ENCODE peak calls at places on chromosomes 11 and 22, in four cellular contexts. One of them, this sample, is unnamed.

GRCh38 chr22:35154937-35155387 is 89.0 kb downstream of the ISX start:
- DNase-seq in K562: peak
- DNase-seq in Panc1: peak
- DNase-seq in HepG2: peak
- DNase-seq in this sample: peak

GRCh38 chr22:28885939-28886338 is 2.6 kb downstream of the ZNRF3 start:
- DNase-seq in K562: no peak
- DNase-seq in Panc1: no peak
- DNase-seq in HepG2: peak
- DNase-seq in this sample: no peak

GRCh38 chr22:44086759-44087158 is 62.7 kb downstream of the PARVB start:
- DNase-seq in K562: no peak
- DNase-seq in Panc1: no peak
- DNase-seq in HepG2: no peak
- DNase-seq in this sample: no peak

GRCh38 chr11:2134022-2135010 is 4.9 kb downstream of the IGF2 start:
- DNase-seq in K562: no peak
- DNase-seq in Panc1: no peak
- DNase-seq in HepG2: no peak
- DNase-seq in this sample: no peak

GRCh38 chr11:71365626-71366025 is 82.6 kb downstream of the DHCR7 start:
- DNase-seq in K562: no peak
- DNase-seq in Panc1: no peak
- DNase-seq in HepG2: no peak
- DNase-seq in this sample: no peak

GRCh38 chr11:114135737-114136151 is 76.2 kb downstream of the ZBTB16 start:
- DNase-seq in K562: no peak
- DNase-seq in Panc1: no peak
- DNase-seq in HepG2: no peak
- DNase-seq in this sample: no peak

GRCh38 chr22:48885271-48885918 is 942.3 kb downstream of the BRD1 start:
- DNase-seq in K562: no peak
- DNase-seq in Panc1: no peak
- DNase-seq in HepG2: no peak
- DNase-seq in this sample: no peak

GRCh38 chr11:96012086-96012824 is 88.3 kb upstream of the MTMR2 start:
- DNase-seq in K562: no peak
- DNase-seq in Panc1: peak
- DNase-seq in HepG2: peak
- DNase-seq in this sample: peak

GRCh38 chr11:36409152-36409713 is 100.8 kb downstream of the TRAF6 start:
- DNase-seq in K562: no peak
- DNase-seq in Panc1: no peak
- DNase-seq in HepG2: no peak
- DNase-seq in this sample: no peak

GRCh38 chr11:72787262-72788104 is 6.4 kb downstream of the STARD10 start:
- DNase-seq in K562: peak
- DNase-seq in Panc1: no peak
- DNase-seq in HepG2: peak
- DNase-seq in this sample: no peak

GRCh38 chr11:35043933-35044332 is 95.0 kb upstream of the CD44 start:
- DNase-seq in K562: no peak
- DNase-seq in Panc1: no peak
- DNase-seq in HepG2: no peak
- DNase-seq in this sample: no peak

GRCh38 chr11:127003260-127003981 is 2.9 kb upstream of the KIRREL3 start:
- DNase-seq in K562: peak
- DNase-seq in Panc1: no peak
- DNase-seq in HepG2: no peak
- DNase-seq in this sample: no peak

GRCh38 chr11:35005156-35005780 is 88.8 kb downstream of the PDHX start:
- DNase-seq in K562: no peak
- DNase-seq in Panc1: no peak
- DNase-seq in HepG2: no peak
- DNase-seq in this sample: no peak

GRCh38 chr11:124776865-124777645 is 15.0 kb upstream of the ESAM start:
- DNase-seq in K562: no peak
- DNase-seq in Panc1: no peak
- DNase-seq in HepG2: no peak
- DNase-seq in this sample: no peak

GRCh38 chr11:77406396-77406795 is 67.5 kb downstream of the PAK1 start:
- DNase-seq in K562: no peak
- DNase-seq in Panc1: no peak
- DNase-seq in HepG2: no peak
- DNase-seq in this sample: no peak

DNA sequence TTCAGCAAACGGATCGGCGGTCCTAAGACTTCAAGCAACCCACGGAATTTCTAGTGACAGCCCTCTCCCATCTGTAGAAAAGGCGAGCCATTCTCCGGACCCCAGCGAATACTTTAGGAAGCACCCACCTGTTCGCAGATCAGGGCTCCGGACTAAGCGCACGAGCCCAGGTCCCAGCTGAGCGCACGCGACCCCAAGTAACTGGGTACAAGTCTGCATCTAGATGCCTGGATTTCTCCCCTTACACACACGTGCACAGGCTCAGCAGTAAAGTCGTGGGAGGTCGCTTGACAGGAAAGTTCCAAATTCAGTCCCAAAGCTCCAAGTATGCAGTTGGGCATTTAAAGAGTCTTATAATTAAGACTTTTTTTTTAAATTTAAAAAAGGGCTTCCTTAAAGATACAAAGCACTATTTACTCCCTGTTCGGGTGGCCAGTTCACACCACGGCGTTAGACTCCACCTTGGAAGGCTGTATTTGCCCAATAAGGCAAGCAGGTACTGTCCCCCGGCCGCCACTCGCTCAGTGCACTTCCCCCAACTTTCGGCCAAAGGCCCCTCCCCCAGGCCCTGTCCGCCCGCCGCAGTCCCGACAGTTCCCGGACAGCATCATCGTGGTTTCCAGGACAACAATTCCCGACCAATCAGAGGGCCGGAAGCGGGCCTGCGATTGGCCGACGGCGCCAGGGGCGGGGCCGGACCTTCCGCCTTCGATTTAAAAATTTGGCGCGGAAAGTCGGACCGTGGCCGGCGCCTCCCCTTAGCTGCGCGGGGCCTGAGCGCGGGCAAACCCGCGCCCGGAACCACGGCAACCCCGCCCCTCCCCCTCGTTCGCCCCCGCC is at the start of gene E2F8:
- DNase-seq in K562: peak
- DNase-seq in Panc1: peak
- DNase-seq in HepG2: peak
- DNase-seq in this sample: peak
- TF ChIP-seq TCF7L2 in K562: no peak
- TF ChIP-seq TCF7L2 in Panc1: no peak
- TF ChIP-seq TCF7L2 in HepG2: no peak
- TF ChIP-seq TCF7L2 in this sample: no peak

DNA sequence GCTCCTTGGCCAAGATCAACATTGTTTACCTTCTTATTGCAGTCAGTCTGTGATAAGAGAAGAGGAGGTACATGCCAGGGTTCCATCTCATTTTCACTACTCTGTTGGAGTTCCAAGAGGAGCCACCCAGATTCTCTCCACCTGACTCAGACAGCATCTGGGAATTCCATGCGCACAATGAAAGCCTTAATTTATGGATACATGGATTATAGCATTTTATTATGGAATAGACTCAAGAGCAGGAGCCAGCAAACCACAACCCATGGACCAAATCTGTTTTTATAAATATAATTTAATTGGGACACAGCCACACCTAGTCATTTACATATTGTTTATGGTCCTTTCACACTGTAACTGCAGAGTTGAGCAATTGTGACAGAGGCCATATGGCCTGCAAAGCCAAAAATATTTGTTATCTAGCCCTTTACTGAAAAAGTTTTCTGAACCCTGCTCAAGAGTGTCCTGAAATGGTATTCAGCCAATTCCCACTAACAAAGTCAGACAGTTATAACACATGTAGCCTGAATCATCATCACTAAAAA is 104.7 kb upstream of the TEAD1 start:
- DNase-seq in K562: no peak
- DNase-seq in Panc1: no peak
- DNase-seq in HepG2: no peak
- DNase-seq in this sample: no peak
- TF ChIP-seq TCF7L2 in K562: no peak
- TF ChIP-seq TCF7L2 in Panc1: no peak
- TF ChIP-seq TCF7L2 in HepG2: no peak
- TF ChIP-seq TCF7L2 in this sample: no peak

GRCh38 chr22:18110194-18110943 is at the start of gene TUBA8:
- DNase-seq in K562: no peak
- DNase-seq in Panc1: no peak
- DNase-seq in HepG2: no peak
- DNase-seq in this sample: no peak
- TF ChIP-seq TCF7L2 in K562: no peak
- TF ChIP-seq TCF7L2 in Panc1: no peak
- TF ChIP-seq TCF7L2 in HepG2: no peak
- TF ChIP-seq TCF7L2 in this sample: no peak

GRCh38 chr11:120471131-120471530 is 40.4 kb upstream of the GRIK4 start:
- DNase-seq in K562: no peak
- DNase-seq in Panc1: no peak
- DNase-seq in HepG2: no peak
- DNase-seq in this sample: no peak
- TF ChIP-seq TCF7L2 in K562: no peak
- TF ChIP-seq TCF7L2 in Panc1: no peak
- TF ChIP-seq TCF7L2 in HepG2: no peak
- TF ChIP-seq TCF7L2 in this sample: no peak

DNA sequence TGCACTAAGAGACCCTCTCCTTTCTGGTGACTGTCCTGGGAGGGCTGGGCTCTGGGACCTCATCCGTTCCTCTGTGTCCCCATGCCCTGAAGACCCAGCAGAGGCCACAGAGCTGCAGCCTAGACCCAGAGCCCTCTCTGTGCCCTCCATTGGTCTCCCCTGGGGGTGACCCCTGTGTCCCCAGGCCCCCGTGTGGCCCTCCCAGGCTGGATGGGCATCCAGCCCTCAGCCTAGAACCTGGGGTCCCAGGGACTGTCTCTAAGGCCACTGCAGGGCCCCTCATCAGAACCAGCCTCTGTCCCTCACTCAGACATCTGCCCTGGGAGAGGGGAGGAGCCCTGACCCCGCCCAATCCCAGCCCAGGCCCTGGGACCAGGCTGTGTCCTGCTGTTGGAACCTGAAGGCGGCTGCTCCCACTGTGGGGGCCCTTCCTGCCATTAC is 5.7 kb downstream of the IGLL1 start:
- DNase-seq in K562: no peak
- DNase-seq in Panc1: no peak
- DNase-seq in HepG2: no peak
- DNase-seq in this sample: no peak
- TF ChIP-seq TCF7L2 in K562: no peak
- TF ChIP-seq TCF7L2 in Panc1: no peak
- TF ChIP-seq TCF7L2 in HepG2: no peak
- TF ChIP-seq TCF7L2 in this sample: no peak

DNA sequence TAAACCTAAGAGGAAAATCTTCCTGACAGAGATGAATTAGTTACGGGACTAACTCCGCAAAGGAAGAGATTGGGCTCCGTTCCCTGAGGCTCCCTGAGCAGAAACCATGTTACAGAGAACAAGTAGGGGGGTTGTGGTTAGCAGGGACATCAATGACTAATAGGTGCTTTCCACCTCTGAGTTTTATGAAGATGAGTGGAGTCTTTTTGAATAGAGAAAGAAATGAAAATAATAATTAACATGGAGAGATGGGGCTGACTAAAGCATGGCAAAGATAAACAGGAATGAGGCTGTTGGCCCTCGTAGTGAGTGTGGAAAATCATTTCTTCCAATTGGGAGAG is 47.5 kb upstream of the PICALM start:
- DNase-seq in K562: no peak
- DNase-seq in Panc1: no peak
- DNase-seq in HepG2: no peak
- DNase-seq in this sample: no peak
- TF ChIP-seq TCF7L2 in K562: no peak
- TF ChIP-seq TCF7L2 in Panc1: no peak
- TF ChIP-seq TCF7L2 in HepG2: no peak
- TF ChIP-seq TCF7L2 in this sample: no peak

GRCh38 chr11:128021304-128022006 is 565.9 kb downstream of the ETS1 start:
- DNase-seq in K562: no peak
- DNase-seq in Panc1: no peak
- DNase-seq in HepG2: no peak
- DNase-seq in this sample: no peak

GRCh38 chr11:128022761-128023160 is 564.6 kb downstream of the ETS1 start:
- DNase-seq in K562: no peak
- DNase-seq in Panc1: no peak
- DNase-seq in HepG2: no peak
- DNase-seq in this sample: no peak

GRCh38 chr11:128029219-128029722 is 558.1 kb downstream of the ETS1 start:
- DNase-seq in K562: no peak
- DNase-seq in Panc1: no peak
- DNase-seq in HepG2: no peak
- DNase-seq in this sample: no peak

GRCh38 chr11:128022007-128022368 is 565.4 kb downstream of the ETS1 start:
- DNase-seq in K562: no peak
- DNase-seq in Panc1: no peak
- DNase-seq in HepG2: no peak
- DNase-seq in this sample: no peak

GRCh38 chr11:128026596-128026995 is 560.8 kb downstream of the ETS1 start:
- DNase-seq in K562: no peak
- DNase-seq in Panc1: peak
- DNase-seq in HepG2: no peak
- DNase-seq in this sample: no peak
- TF ChIP-seq TCF7L2 in K562: no peak
- TF ChIP-seq TCF7L2 in Panc1: no peak
- TF ChIP-seq TCF7L2 in HepG2: no peak
- TF ChIP-seq TCF7L2 in this sample: no peak

GRCh38 chr11:62980133-62980760 is 4.5 kb downstream of the SLC22A6 start:
- DNase-seq in K562: no peak
- DNase-seq in Panc1: no peak
- DNase-seq in HepG2: no peak
- DNase-seq in this sample: no peak
- TF ChIP-seq TCF7L2 in K562: no peak
- TF ChIP-seq TCF7L2 in Panc1: no peak
- TF ChIP-seq TCF7L2 in HepG2: no peak
- TF ChIP-seq TCF7L2 in this sample: no peak